ENCODE peak calls at places on chromosome 2, in nine cellular contexts. One of them, this sample, is unnamed.

GRCh38 chr2:56743807-56744206 is 560.0 kb downstream of the CCDC85A start:
- DNase-seq in tibial artery: no peak
- DNase-seq in myocyte: no peak
- DNase-seq in stimulated activated CD8-positive, alpha-beta memory T cell treated with anti-CD3 and anti-CD28 coated beads, Interleukin-15, amount 100 ng/mL, for 24 hours: no peak
- DNase-seq in prostate gland: no peak
- DNase-seq in kidney epithelial cell: no peak
- DNase-seq in brain pericyte: no peak
- DNase-seq in Daoy: no peak
- DNase-seq in NCI-H226: no peak
- DNase-seq in this sample: no peak

GRCh38 chr2:6865346-6866238 is at the start of gene CMPK2:
- DNase-seq in tibial artery: peak
- DNase-seq in myocyte: no peak
- DNase-seq in stimulated activated CD8-positive, alpha-beta memory T cell treated with anti-CD3 and anti-CD28 coated beads, Interleukin-15, amount 100 ng/mL, for 24 hours: peak
- DNase-seq in prostate gland: peak
- DNase-seq in kidney epithelial cell: no peak
- DNase-seq in brain pericyte: no peak
- DNase-seq in Daoy: peak
- DNase-seq in NCI-H226: peak
- DNase-seq in this sample: peak

GRCh38 chr2:50765590-50765989 is 266.3 kb downstream of the NRXN1 start:
- DNase-seq in tibial artery: no peak
- DNase-seq in myocyte: no peak
- DNase-seq in stimulated activated CD8-positive, alpha-beta memory T cell treated with anti-CD3 and anti-CD28 coated beads, Interleukin-15, amount 100 ng/mL, for 24 hours: no peak
- DNase-seq in prostate gland: no peak
- DNase-seq in kidney epithelial cell: no peak
- DNase-seq in brain pericyte: no peak
- DNase-seq in Daoy: no peak
- DNase-seq in NCI-H226: no peak
- DNase-seq in this sample: no peak

GRCh38 chr2:233385489-233386044 is 31.3 kb downstream of the DGKD start:
- DNase-seq in tibial artery: no peak
- DNase-seq in myocyte: no peak
- DNase-seq in stimulated activated CD8-positive, alpha-beta memory T cell treated with anti-CD3 and anti-CD28 coated beads, Interleukin-15, amount 100 ng/mL, for 24 hours: no peak
- DNase-seq in prostate gland: no peak
- DNase-seq in kidney epithelial cell: no peak
- DNase-seq in brain pericyte: no peak
- DNase-seq in Daoy: no peak
- DNase-seq in NCI-H226: no peak
- DNase-seq in this sample: no peak

GRCh38 chr2:54572636-54573531 is 116.8 kb downstream of the SPTBN1 start:
- DNase-seq in tibial artery: no peak
- DNase-seq in myocyte: no peak
- DNase-seq in stimulated activated CD8-positive, alpha-beta memory T cell treated with anti-CD3 and anti-CD28 coated beads, Interleukin-15, amount 100 ng/mL, for 24 hours: no peak
- DNase-seq in prostate gland: no peak
- DNase-seq in kidney epithelial cell: no peak
- DNase-seq in brain pericyte: no peak
- DNase-seq in Daoy: peak
- DNase-seq in NCI-H226: peak
- DNase-seq in this sample: no peak

GRCh38 chr2:224328798-224329197 is 73.1 kb downstream of the FAM124B start:
- DNase-seq in tibial artery: no peak
- DNase-seq in myocyte: no peak
- DNase-seq in stimulated activated CD8-positive, alpha-beta memory T cell treated with anti-CD3 and anti-CD28 coated beads, Interleukin-15, amount 100 ng/mL, for 24 hours: no peak
- DNase-seq in prostate gland: no peak
- DNase-seq in kidney epithelial cell: no peak
- DNase-seq in brain pericyte: no peak
- DNase-seq in Daoy: no peak
- DNase-seq in NCI-H226: no peak
- DNase-seq in this sample: no peak

GRCh38 chr2:218659988-218660358 is 490 bp downstream of the BCS1L start:
- DNase-seq in tibial artery: no peak
- DNase-seq in myocyte: no peak
- DNase-seq in stimulated activated CD8-positive, alpha-beta memory T cell treated with anti-CD3 and anti-CD28 coated beads, Interleukin-15, amount 100 ng/mL, for 24 hours: no peak
- DNase-seq in prostate gland: no peak
- DNase-seq in kidney epithelial cell: no peak
- DNase-seq in brain pericyte: no peak
- DNase-seq in Daoy: no peak
- DNase-seq in NCI-H226: no peak
- DNase-seq in this sample: no peak

GRCh38 chr2:213065583-213066444 is 85.6 kb downstream of the IKZF2 start:
- DNase-seq in tibial artery: no peak
- DNase-seq in myocyte: no peak
- DNase-seq in stimulated activated CD8-positive, alpha-beta memory T cell treated with anti-CD3 and anti-CD28 coated beads, Interleukin-15, amount 100 ng/mL, for 24 hours: no peak
- DNase-seq in prostate gland: peak
- DNase-seq in kidney epithelial cell: no peak
- DNase-seq in brain pericyte: no peak
- DNase-seq in Daoy: peak
- DNase-seq in NCI-H226: peak
- DNase-seq in this sample: peak

GRCh38 chr2:46252891-46253659 is 44.1 kb upstream of the EPAS1 start:
- DNase-seq in tibial artery: no peak
- DNase-seq in myocyte: peak
- DNase-seq in stimulated activated CD8-positive, alpha-beta memory T cell treated with anti-CD3 and anti-CD28 coated beads, Interleukin-15, amount 100 ng/mL, for 24 hours: no peak
- DNase-seq in prostate gland: no peak
- DNase-seq in kidney epithelial cell: no peak
- DNase-seq in brain pericyte: no peak
- DNase-seq in Daoy: no peak
- DNase-seq in NCI-H226: peak
- DNase-seq in this sample: no peak

GRCh38 chr2:143261986-143262784 is 133.0 kb downstream of the ARHGAP15 start:
- DNase-seq in tibial artery: no peak
- DNase-seq in myocyte: no peak
- DNase-seq in stimulated activated CD8-positive, alpha-beta memory T cell treated with anti-CD3 and anti-CD28 coated beads, Interleukin-15, amount 100 ng/mL, for 24 hours: no peak
- DNase-seq in prostate gland: no peak
- DNase-seq in kidney epithelial cell: no peak
- DNase-seq in brain pericyte: no peak
- DNase-seq in Daoy: no peak
- DNase-seq in NCI-H226: no peak
- DNase-seq in this sample: no peak

GRCh38 chr2:137924019-137924418 is 40.3 kb upstream of the HNMT start:
- DNase-seq in tibial artery: no peak
- DNase-seq in myocyte: peak
- DNase-seq in stimulated activated CD8-positive, alpha-beta memory T cell treated with anti-CD3 and anti-CD28 coated beads, Interleukin-15, amount 100 ng/mL, for 24 hours: no peak
- DNase-seq in prostate gland: no peak
- DNase-seq in kidney epithelial cell: no peak
- DNase-seq in brain pericyte: no peak
- DNase-seq in Daoy: peak
- DNase-seq in NCI-H226: no peak
- DNase-seq in this sample: no peak

GRCh38 chr2:174844295-174844708 is 80.0 kb upstream of the CHRNA1 start:
- DNase-seq in tibial artery: no peak
- DNase-seq in myocyte: peak
- DNase-seq in stimulated activated CD8-positive, alpha-beta memory T cell treated with anti-CD3 and anti-CD28 coated beads, Interleukin-15, amount 100 ng/mL, for 24 hours: no peak
- DNase-seq in prostate gland: no peak
- DNase-seq in kidney epithelial cell: no peak
- DNase-seq in brain pericyte: no peak
- DNase-seq in Daoy: no peak
- DNase-seq in NCI-H226: no peak
- DNase-seq in this sample: no peak

GRCh38 chr2:211534655-211535054 is 978.3 kb downstream of the CPS1 start:
- DNase-seq in tibial artery: no peak
- DNase-seq in myocyte: peak
- DNase-seq in stimulated activated CD8-positive, alpha-beta memory T cell treated with anti-CD3 and anti-CD28 coated beads, Interleukin-15, amount 100 ng/mL, for 24 hours: no peak
- DNase-seq in prostate gland: no peak
- DNase-seq in kidney epithelial cell: no peak
- DNase-seq in brain pericyte: no peak
- DNase-seq in Daoy: peak
- DNase-seq in NCI-H226: no peak
- DNase-seq in this sample: no peak

This sample was measured in NCI-H774.